ENCODE peak calls at places on chromosome 20, in ten cellular contexts. Y is heart right ventricle; C is GM03348; E is SK-N-SH; A is ELF-1; T is substantia nigra; M is posterior cingulate gyrus; J is stomach; I is stimulated activated CD4-positive, alpha-beta T cell treated with anti-CD3 and anti-CD28 coated beads, Interleukin-12 subunit alpha, Interleukin-12 subunit beta, amount 100 ng/mL, for 48 hours; F is EL. G is an unnamed sample.
A peak's percentile ranks its signal among the peaks of the same experiment; 100 is the strongest.

GRCh38 chr20:49281059-49281912 is 3.4 kb upstream of the ZNFX1 start:
- DNase-seq in J (no peak), Y (no peak), I (no peak), A (peak; percentile 84), E (no peak), F (peak; percentile 54), C (no peak), T (no peak), M (no peak), G (peak; percentile 90)

GRCh38 chr20:46808565-46808964 is 86.1 kb upstream of the EYA2 start:
- DNase-seq in J (no peak), F (no peak), E (no peak), C (no peak), T (no peak), A (no peak), Y (no peak), I (no peak), M (no peak), G (no peak)

GRCh38 chr20:62433655-62434054 is 6.3 kb upstream of the RBBP8NL start:
- DNase-seq in C (peak; percentile 54), J (peak; percentile 76), M (peak; percentile 34), Y (no peak), E (no peak), T (peak; percentile 53), I (no peak), A (no peak), F (no peak), G (no peak)

GRCh38 chr20:47231382-47232042 is 125.0 kb downstream of the ZMYND8 start:
- DNase-seq in C (no peak), I (no peak), F (peak; percentile 53), A (no peak), E (no peak), Y (no peak), J (no peak), M (no peak), T (no peak), G (no peak)

GRCh38 chr20:32742322-32743236 is 688 bp downstream of the COMMD7 start:
- DNase-seq in F (no peak), J (no peak), Y (peak; percentile 11), I (no peak), M (no peak), C (no peak), T (no peak), A (peak; percentile 29), E (peak; percentile 39), G (peak; percentile 21)

GRCh38 chr20:4470375-4470774 is 251.3 kb upstream of the PRND start:
- DNase-seq in C (peak; percentile 52), F (peak; percentile 89), A (no peak), J (no peak), T (no peak), M (no peak), Y (no peak), I (no peak), E (peak; percentile 5), G (no peak)

GRCh38 chr20:40970218-40970617 is 58.4 kb upstream of the TOP1 start:
- DNase-seq in T (no peak), Y (no peak), C (no peak), A (no peak), I (no peak), M (no peak), F (no peak), E (no peak), J (peak; percentile 17), G (no peak)

GRCh38 chr20:5650191-5650691 is 100.0 kb upstream of the SHLD1 start:
- DNase-seq in M (no peak), E (no peak), Y (no peak), I (no peak), T (no peak), C (no peak), A (no peak), F (no peak), J (no peak), G (no peak)

GRCh38 chr20:50758992-50759391 is 27.6 kb downstream of the PARD6B start:
- DNase-seq in F (no peak), C (no peak), E (no peak), J (no peak), Y (no peak), M (no peak), T (no peak), I (no peak), A (peak; percentile 29), G (no peak)

G was measured in KBM-7.